ENCODE peak calls at places on chromosomes 7 and 10, in five cellular contexts. A is left lung; T is CD8-positive, alpha-beta T cell; S is tibial artery; W is IMR-90. X is an unnamed sample.

GRCh38 chr7:36011588-36011965 is 141.5 kb upstream of the EEPD1 start:
- DNase-seq in A (no peak), T (no peak), S (no peak), W (no peak), X (no peak)

GRCh38 chr7:128135275-128136214 is 104.3 kb upstream of the LRRC4 start:
- DNase-seq in A (no peak), T (peak; percentile 40), S (no peak), W (peak; percentile 37), X (no peak)

GRCh38 chr10:126867567-126868365 is 37.5 kb upstream of the DOCK1 start:
- DNase-seq in A (no peak), T (no peak), S (no peak), W (peak; percentile 79), X (no peak)

GRCh38 chr10:113454341-113455061 is 98.4 kb upstream of the HABP2 start:
- DNase-seq in A (no peak), T (no peak), S (peak; percentile 72), W (peak; percentile 12), X (no peak)

GRCh38 chr7:140810830-140811556 is 113.7 kb downstream of the BRAF start:
- DNase-seq in A (peak; percentile 34), T (peak; percentile 38), S (no peak), W (peak; percentile 66), X (no peak)

GRCh38 chr7:2527505-2528464 is 8.2 kb downstream of the LFNG start:
- DNase-seq in A (peak; percentile 80), T (no peak), S (no peak), W (peak; percentile 66), X (peak; percentile 34)

GRCh38 chr10:124341768-124342135 is 77.0 kb downstream of the OAT start:
- DNase-seq in A (no peak), T (no peak), S (peak; percentile 60), W (no peak), X (no peak)

GRCh38 chr10:133445268-133445732 is 8.4 kb upstream of the SCART1 start:
- DNase-seq in A (no peak), T (no peak), S (peak; percentile 52), W (no peak), X (no peak)

GRCh38 chr10:89327803-89328441 is at the start of gene IFIT3:
- DNase-seq in A (peak; percentile 67), T (no peak), S (peak; percentile 86), W (peak; percentile 96), X (no peak)

GRCh38 chr7:77696643-77697534 is 630 bp downstream of the RSBN1L start:
- DNase-seq in A (peak; percentile 70), T (peak; percentile 43), S (peak; percentile 75), W (peak; percentile 43), X (no peak)

GRCh38 chr10:128400564-128400963 is 274.3 kb upstream of the MKI67 start:
- DNase-seq in A (no peak), T (no peak), S (no peak), W (no peak), X (no peak)

GRCh38 chr10:21494221-21495001 is 31.1 kb downstream of the SKIDA1 start:
- DNase-seq in A (no peak), T (no peak), S (peak; percentile 65), W (no peak), X (no peak)

GRCh38 chr10:113073549-113074189 is 123.6 kb downstream of the TCF7L2 start:
- DNase-seq in A (peak; percentile 52), T (no peak), S (peak; percentile 94), W (peak; percentile 97), X (peak; percentile 98)

GRCh38 chr10:3452683-3453388 is 280.3 kb upstream of the PITRM1 start:
- DNase-seq in A (no peak), T (no peak), S (no peak), W (peak; percentile 90), X (no peak)

GRCh38 chr7:70072220-70072619 is 473.9 kb downstream of the AUTS2 start:
- DNase-seq in A (no peak), T (no peak), S (no peak), W (peak; percentile 3), X (no peak)

GRCh38 chr10:121282264-121282663 is 316.0 kb downstream of the FGFR2 start:
- DNase-seq in A (no peak), T (no peak), S (no peak), W (no peak), X (no peak)

GRCh38 chr7:86645174-86645566 is 1.5 kb downstream of the GRM3 start:
- DNase-seq in A (no peak), T (no peak), S (no peak), W (no peak), X (no peak)
- H3K4me3 ChIP-seq in A (no peak overlapping the region), T (no peak overlapping the region), S (no peak overlapping the region), W (no peak overlapping the region), X (no peak overlapping the region)

DNA sequence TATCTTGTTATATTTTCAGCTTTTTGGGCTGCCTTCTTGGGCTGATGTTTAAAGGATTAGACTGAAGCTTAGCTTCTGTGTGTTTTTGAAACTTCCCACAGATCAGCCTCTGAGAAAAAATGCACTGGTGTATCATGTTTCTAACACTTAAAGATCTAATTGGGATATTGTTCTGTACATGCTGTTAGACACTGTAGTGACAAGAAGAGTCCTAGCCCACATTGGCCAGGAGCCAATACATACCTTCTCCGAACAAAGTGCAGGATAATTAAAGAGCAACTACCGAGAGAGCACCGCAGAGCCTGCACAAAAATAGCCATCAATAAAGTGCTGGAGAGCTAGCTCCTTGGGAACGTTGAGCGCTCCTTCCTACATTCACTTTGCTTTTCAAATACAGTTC is 289.4 kb upstream of the SP8 start:
- DNase-seq in A (no peak), T (no peak), S (no peak), W (no peak), X (no peak)
- H3K27me3 ChIP-seq in A (no peaks in the 10 kb centered on the region), T (no peaks in the 10 kb centered on the region), S (no peaks in the 10 kb centered on the region), W (no peaks in the 10 kb centered on the region), X (no peaks in the 10 kb centered on the region)

DNA sequence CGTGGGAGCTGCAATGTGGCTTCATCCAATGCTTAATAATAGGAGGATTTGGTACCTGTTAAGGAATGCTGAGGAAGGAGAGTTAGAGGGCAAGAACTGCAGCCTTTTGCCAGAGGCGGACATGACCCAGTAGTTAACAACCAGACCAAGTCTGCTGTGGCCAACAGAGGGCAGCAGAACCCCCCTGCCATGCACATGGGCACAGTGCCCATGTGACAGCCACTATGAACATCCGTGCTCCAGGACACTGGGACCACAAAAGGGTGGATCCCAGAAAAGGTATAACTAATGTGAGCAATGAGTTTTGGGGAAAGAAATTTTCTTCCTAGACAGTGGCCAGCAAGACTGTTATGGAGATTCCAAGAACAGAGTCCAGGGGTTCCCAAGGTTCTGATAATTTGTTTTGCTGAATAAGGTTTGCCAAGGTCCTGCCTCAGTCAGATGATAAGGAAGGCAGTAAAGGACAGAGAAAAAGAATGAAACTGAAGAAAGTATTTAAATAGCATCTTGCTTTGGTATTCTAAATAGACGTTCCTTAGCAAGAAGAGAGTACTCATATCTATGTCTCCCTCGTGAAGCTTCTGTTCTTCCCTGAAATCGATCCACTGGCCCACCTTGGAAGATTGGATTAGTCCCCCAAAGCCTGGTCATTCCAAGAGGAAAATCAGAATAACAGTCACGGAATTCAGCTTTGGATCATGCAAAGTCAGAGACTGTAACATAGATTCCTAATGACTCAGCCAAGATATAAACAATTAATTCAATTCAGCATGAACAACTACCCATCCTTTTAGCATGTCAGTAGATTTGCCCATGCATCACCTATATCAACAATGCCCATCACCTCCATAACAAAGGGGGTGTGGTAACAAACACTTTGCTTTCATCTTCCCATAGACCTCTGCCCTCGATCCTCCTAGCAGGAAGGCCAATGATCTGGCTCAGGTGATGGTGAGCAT is 56.0 kb downstream of the LGI1 start:
- DNase-seq in A (peak; percentile 35), T (peak; percentile 10), S (peak; percentile 66), W (peak; percentile 41), X (no peak)
- H3K4me3 ChIP-seq in A (no peak overlapping the region), T (no peak overlapping the region), S (no peak overlapping the region), W (no peak overlapping the region), X (no peak overlapping the region)

GRCh38 chr7:27190284-27190748 is 5.3 kb upstream of the HOXA11 start:
- DNase-seq in A (no peak), T (no peak), S (peak; percentile 39), W (no peak), X (peak; percentile 15)

GRCh38 chr7:27189560-27190283 is 4.7 kb upstream of the HOXA11 start:
- DNase-seq in A (peak; percentile 10), T (no peak), S (peak; percentile 44), W (no peak), X (peak; percentile 9)

GRCh38 chr7:27187158-27187701 is 2.2 kb upstream of the HOXA11 start:
- DNase-seq in A (peak; percentile 25), T (no peak), S (peak; percentile 11), W (no peak), X (no peak)

GRCh38 chr7:27187702-27188665 is 3.0 kb upstream of the HOXA11 start:
- DNase-seq in A (peak; percentile 29), T (no peak), S (peak; percentile 62), W (no peak), X (peak; percentile 60)

GRCh38 chr7:27188666-27189559 is 3.9 kb upstream of the HOXA11 start:
- DNase-seq in A (peak; percentile 33), T (peak; percentile 51), S (peak; percentile 66), W (no peak), X (peak; percentile 71)
- H3K27me3 ChIP-seq in A (peaks cover 100% of the 10 kb centered on the region), T (peaks cover 94% of the 10 kb centered on the region), S (no peaks in the 10 kb centered on the region), W (peaks cover 97% of the 10 kb centered on the region), X (no peaks in the 10 kb centered on the region)

DNA sequence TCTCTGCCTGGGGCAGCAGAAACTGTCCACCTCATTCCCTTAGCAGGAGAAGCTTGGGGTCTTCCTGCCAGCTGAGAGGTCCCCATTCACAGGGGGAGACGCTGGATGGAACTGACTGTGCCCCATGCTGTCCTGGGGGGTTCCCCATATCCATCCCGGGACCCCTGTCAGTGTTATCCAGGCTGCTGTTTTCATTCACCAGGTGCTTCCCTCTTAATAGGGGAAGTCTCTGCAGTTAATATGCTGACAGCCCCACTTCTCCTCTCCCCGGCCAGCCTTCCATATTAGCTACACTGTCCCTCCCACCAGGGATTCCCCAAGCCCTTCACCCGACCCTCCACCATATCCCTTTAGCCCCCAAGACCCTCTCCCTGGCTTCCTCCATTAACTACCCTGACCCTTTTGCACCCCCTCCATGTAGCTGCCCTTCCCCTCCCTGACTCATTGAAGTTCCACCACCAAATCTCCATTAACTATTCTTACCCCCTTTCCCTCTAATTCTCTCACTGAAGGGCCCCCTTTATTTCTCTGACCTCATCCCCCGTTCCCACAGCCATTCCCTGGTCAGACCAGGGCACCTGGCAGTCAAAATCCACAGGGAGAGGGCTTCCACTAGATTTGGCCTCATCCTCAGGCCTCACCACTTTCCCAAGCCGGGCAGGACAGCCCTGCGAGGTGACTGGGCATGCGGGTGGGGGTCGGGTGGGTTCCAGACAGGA is 92.0 kb upstream of the PAX2 start:
- DNase-seq in A (no peak), T (no peak), S (no peak), W (no peak), X (no peak)
- H3K4me3 ChIP-seq in A (no peak overlapping the region), T (no peak overlapping the region), S (no peak overlapping the region), W (no peak overlapping the region), X (no peak overlapping the region)

X was measured in RWPE2.